ENCODE peak calls at places on chromosomes 6 and 20, in ten cellular contexts. F is colonic mucosa, L is HCT116, M is mucosa of descending colon, E is GM12865, Y is cardiac fibroblast, U is cardiac muscle cell, A is psoas muscle, J is left lung, X is AG04450. S is an unnamed sample.

GRCh38 chr20:50510706-50511401 is 671 bp downstream of the PTPN1 start:
- DNase-seq in F (peak), L (no peak), M (peak), E (no peak), Y (no peak), U (peak), A (peak), J (peak), X (no peak), S (no peak)

GRCh38 chr6:164039954-164040375 is 625.4 kb downstream of the QKI start:
- DNase-seq in F (peak), L (no peak), M (no peak), E (no peak), Y (peak), U (no peak), A (peak), J (peak), X (no peak), S (no peak)

GRCh38 chr6:80174931-80175572 is 68.6 kb downstream of the BCKDHB start:
- DNase-seq in F (no peak), L (no peak), M (no peak), E (no peak), Y (peak), U (no peak), A (no peak), J (no peak), X (no peak), S (no peak)

GRCh38 chr20:62860391-62860923 is 1.2 kb downstream of the TCFL5 start:
- DNase-seq in F (no peak), L (no peak), M (no peak), E (no peak), Y (peak), U (no peak), A (peak), J (peak), X (no peak), S (no peak)

GRCh38 chr6:32173051-32173727 is 2.7 kb downstream of the AGPAT1 start:
- DNase-seq in F (no peak), L (no peak), M (no peak), E (no peak), Y (no peak), U (no peak), A (no peak), J (no peak), X (no peak), S (no peak)

GRCh38 chr6:170344631-170345576 is 38.3 kb downstream of the FAM120B start:
- DNase-seq in F (no peak), L (peak), M (no peak), E (peak), Y (peak), U (no peak), A (no peak), J (no peak), X (no peak), S (no peak)

GRCh38 chr20:8854566-8854965 is 214.3 kb upstream of the PLCB4 start:
- DNase-seq in F (peak), L (no peak), M (peak), E (no peak), Y (peak), U (peak), A (peak), J (peak), X (peak), S (no peak)

GRCh38 chr20:47493954-47494293 is 7.8 kb upstream of the NCOA3 start:
- DNase-seq in F (peak), L (no peak), M (peak), E (peak), Y (no peak), U (no peak), A (no peak), J (no peak), X (no peak), S (no peak)

GRCh38 chr6:43278524-43279078 is 19.5 kb upstream of the SLC22A7 start:
- DNase-seq in F (peak), L (no peak), M (peak), E (no peak), Y (peak), U (no peak), A (no peak), J (no peak), X (no peak), S (no peak)

GRCh38 chr20:47792021-47792618 is 6.8 kb upstream of the SULF2 start:
- DNase-seq in F (no peak), L (no peak), M (peak), E (no peak), Y (peak), U (no peak), A (peak), J (no peak), X (peak), S (no peak)

GRCh38 chr6:158213925-158214674 is 46.0 kb downstream of the GTF2H5 start:
- DNase-seq in F (peak), L (peak), M (peak), E (peak), Y (peak), U (peak), A (peak), J (no peak), X (peak), S (no peak)

GRCh38 chr6:41552723-41553122 is 6.5 kb downstream of the FOXP4 start:
- DNase-seq in F (no peak), L (no peak), M (no peak), E (no peak), Y (no peak), U (no peak), A (no peak), J (no peak), X (no peak), S (no peak)

GRCh38 chr6:33018904-33019303 is 9.5 kb upstream of the HLA-DOA start:
- DNase-seq in F (peak), L (no peak), M (no peak), E (peak), Y (peak), U (no peak), A (peak), J (no peak), X (no peak), S (peak)

GRCh38 chr20:58224974-58225373 is 3.5 kb downstream of the ANKRD60 start:
- DNase-seq in F (no peak), L (no peak), M (no peak), E (no peak), Y (no peak), U (peak), A (no peak), J (no peak), X (no peak), S (no peak)

GRCh38 chr6:111011360-111012142 is 29.7 kb downstream of the RPF2 start:
- DNase-seq in F (no peak), L (peak), M (no peak), E (peak), Y (peak), U (peak), A (no peak), J (no peak), X (peak), S (peak)

GRCh38 chr6:4380881-4381281 is 245.5 kb upstream of the ECI2 start:
- DNase-seq in F (no peak), L (no peak), M (no peak), E (no peak), Y (peak), U (peak), A (no peak), J (no peak), X (no peak), S (no peak)

GRCh38 chr20:973785-974194 is 28.3 kb downstream of the RSPO4 start:
- DNase-seq in F (peak), L (peak), M (no peak), E (peak), Y (peak), U (peak), A (no peak), J (no peak), X (no peak), S (no peak)
- TF ChIP-seq CTCF in F (no peak), L (peak), M (no peak), E (peak), Y (peak), U (peak), A (no peak), J (peak), X (peak), S (peak)

GRCh38 chr6:30879684-30880427 is 4.5 kb upstream of the DDR1 start:
- DNase-seq in F (no peak), L (no peak), M (no peak), E (no peak), Y (no peak), U (no peak), A (no peak), J (no peak), X (no peak), S (no peak)

GRCh38 chr6:30882764-30883475 is 1.4 kb upstream of the DDR1 start:
- DNase-seq in F (peak), L (peak), M (peak), E (peak), Y (no peak), U (peak), A (no peak), J (peak), X (no peak), S (peak)

GRCh38 chr6:30880563-30881252 is 3.6 kb upstream of the DDR1 start:
- DNase-seq in F (no peak), L (no peak), M (no peak), E (no peak), Y (no peak), U (peak), A (no peak), J (no peak), X (no peak), S (no peak)

GRCh38 chr6:30881987-30882763 is 2.1 kb upstream of the DDR1 start:
- DNase-seq in F (peak), L (no peak), M (no peak), E (no peak), Y (peak), U (peak), A (no peak), J (no peak), X (peak), S (no peak)

DNA sequence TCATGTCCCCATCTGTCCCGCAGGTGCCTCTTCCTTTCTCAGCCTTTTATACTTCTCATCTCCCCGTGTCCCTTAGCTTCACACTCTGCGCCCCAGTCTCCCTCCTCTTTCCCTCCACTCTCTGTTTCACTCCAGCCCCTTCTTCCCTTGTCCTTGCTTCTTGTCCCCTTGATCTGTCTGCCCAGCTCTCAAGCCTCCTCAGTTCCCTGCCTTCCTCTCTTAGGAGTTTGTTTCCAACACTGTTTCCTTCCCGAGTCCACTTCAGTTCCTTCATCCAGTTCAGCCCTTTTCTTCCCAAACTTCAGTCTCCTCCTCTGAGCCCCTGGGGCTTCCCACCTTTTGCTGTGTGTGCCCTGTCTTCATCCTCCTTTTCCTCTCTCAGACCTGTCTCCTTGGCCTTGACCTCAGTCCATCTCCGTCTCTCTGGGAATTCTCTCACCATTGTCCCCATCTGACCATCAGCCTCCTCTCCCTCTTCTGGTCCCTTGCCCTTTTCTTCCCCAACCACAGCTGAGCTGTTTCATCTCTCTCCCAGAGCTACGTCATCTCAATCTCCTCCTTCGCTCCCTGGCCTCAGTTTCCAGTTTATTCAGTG is 2.8 kb upstream of the DDR1 start:
- DNase-seq in F (no peak), L (no peak), M (no peak), E (no peak), Y (no peak), U (no peak), A (no peak), J (no peak), X (no peak), S (no peak)
- H3K4me3 ChIP-seq in F (no peak), L (no peak), M (no peak), E (no peak), Y (no peak), U (peak), A (no peak), J (no peak), X (no peak), S (no peak)

DNA sequence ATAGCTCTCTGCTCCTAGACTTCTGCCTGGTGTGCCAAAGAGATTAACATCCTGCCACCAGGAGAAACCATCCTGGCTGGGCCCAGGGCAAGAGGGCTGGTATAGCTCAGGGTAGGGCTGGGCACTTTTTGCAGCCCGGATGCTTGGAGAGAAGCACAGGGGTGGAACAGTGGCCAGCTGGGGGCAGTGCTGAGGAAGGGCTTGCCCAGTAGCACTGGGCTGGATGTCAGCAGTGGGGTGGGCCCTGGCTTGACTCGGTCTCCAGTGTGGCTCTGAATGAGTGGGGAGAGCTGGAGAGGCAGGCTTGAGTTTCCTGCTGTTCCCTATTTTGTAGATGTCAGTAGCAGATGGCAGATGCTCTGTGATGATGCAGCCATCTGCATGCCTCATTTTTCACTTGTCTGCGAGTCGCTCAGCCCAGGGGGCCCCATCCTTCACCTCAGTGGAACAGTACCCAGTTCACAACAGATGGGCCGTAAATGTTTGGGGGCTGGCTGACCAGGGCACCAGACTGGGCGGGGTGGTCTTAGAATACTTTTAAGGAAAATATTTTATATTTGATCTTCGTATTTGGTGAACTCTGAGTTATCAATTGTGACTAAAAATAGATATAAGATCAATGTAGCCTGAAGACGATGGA is 56.4 kb upstream of the TULP1 start:
- DNase-seq in F (peak), L (no peak), M (peak), E (peak), Y (peak), U (no peak), A (peak), J (peak), X (no peak), S (peak)
- TF ChIP-seq CTCF in F (peak), L (peak), M (no peak), E (peak), Y (peak), U (peak), A (peak), J (no peak), X (peak), S (peak)

GRCh38 chr6:36599791-36600209 is 5.6 kb downstream of the SRSF3 start:
- DNase-seq in F (no peak), L (no peak), M (peak), E (no peak), Y (peak), U (peak), A (peak), J (no peak), X (no peak), S (no peak)
- H3K4me3 ChIP-seq in F (no peak), L (no peak), M (no peak), E (no peak), Y (peak), U (no peak), A (peak), J (no peak), X (peak), S (peak)

DNA sequence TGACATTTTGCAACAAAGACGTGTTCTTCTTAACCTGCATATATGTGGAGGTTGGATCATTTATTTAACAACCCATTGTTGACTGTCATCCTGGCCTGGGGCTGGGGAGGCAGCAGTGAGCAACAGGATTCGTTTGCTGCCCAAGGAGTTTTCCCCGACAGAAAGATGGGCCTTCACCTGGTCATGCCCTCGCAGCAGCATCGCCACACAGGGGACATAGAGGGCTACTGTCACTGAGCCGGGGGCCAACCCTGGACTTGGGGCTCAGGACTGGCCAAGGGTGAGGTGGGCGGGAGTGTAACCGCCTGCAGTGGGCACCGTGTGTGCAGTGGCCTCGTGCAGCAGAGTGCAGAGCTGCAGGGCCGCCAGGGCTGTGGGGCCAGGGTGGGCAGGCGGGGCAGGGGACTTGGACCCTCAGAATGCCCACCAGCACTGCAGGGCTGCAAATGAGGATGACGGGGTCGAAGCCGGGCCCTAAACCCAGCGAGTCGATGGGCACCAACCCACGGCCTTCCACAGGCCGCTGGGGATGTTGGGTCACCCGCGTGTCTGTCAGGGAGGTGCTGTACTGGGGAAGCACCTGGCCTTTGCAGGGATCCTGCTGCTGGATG is 11.8 kb downstream of the DUSP22 start:
- DNase-seq in F (no peak), L (no peak), M (no peak), E (peak), Y (no peak), U (no peak), A (no peak), J (peak), X (no peak), S (no peak)
- TF ChIP-seq CTCF in F (no peak), L (peak), M (no peak), E (peak), Y (no peak), U (no peak), A (no peak), J (no peak), X (peak), S (peak)

GRCh38 chr6:27544612-27545260 is 71.8 kb upstream of the ZNF184 start:
- DNase-seq in F (no peak), L (no peak), M (no peak), E (no peak), Y (peak), U (no peak), A (no peak), J (no peak), X (no peak), S (no peak)

GRCh38 chr6:27545271-27546046 is 72.6 kb upstream of the ZNF184 start:
- DNase-seq in F (peak), L (peak), M (no peak), E (peak), Y (peak), U (peak), A (no peak), J (no peak), X (peak), S (peak)

GRCh38 chr6:27546522-27546921 is 73.6 kb upstream of the ZNF184 start:
- DNase-seq in F (no peak), L (no peak), M (no peak), E (no peak), Y (no peak), U (no peak), A (no peak), J (no peak), X (no peak), S (no peak)

GRCh38 chr6:27550692-27551091 is 77.8 kb upstream of the ZNF184 start:
- DNase-seq in F (no peak), L (no peak), M (no peak), E (no peak), Y (no peak), U (no peak), A (no peak), J (no peak), X (no peak), S (no peak)

DNA sequence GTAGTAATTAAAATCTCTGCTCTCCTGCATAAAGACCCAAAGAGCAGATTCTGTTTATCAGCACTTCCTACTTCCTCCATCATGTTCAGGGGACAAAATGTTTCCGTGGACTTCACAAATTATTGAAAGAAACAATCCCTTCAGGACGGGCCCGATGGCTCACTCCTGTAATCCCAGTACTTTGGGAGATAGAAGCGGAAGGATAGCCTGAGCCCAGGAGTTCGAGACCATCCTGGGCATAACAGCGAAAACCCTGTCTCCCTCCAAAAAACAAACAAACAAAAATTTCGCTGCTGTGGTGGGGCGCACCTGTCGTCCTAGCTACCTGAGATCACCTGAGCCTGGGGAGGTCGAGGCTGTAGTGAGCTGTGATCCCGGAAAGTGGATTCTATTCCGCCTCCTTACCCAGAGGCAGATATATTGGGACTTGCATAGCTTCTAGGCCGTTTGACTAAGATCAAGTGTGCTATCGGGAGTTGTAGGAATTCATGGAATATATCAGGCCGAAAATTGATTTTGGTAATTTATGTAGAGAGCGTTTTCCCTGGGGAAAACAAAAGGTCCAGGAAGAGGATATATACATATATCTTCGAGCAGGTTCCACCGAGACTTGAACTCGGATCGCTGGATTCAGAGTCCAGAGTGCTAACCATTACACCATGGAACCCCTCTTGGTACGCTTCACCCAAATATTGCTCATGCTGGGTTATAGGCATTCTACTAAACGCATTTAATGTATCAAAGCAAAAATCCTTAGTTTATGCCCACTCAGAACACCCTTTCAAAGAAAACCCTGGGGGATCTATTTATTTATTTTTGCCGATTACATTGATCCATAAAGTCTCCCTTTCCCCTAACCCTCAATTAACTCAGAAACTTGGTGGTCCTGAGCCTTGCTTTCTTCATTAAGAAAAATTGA is 74.5 kb upstream of the ZNF184 start:
- DNase-seq in F (peak), L (peak), M (no peak), E (peak), Y (peak), U (peak), A (no peak), J (no peak), X (peak), S (no peak)
- H3K4me3 ChIP-seq in F (no peak), L (peak), M (no peak), E (peak), Y (peak), U (peak), A (no peak), J (no peak), X (peak), S (peak)

GRCh38 chr20:36549628-36549941 is 8.3 kb downstream of the MYL9 start:
- DNase-seq in F (no peak), L (no peak), M (no peak), E (no peak), Y (no peak), U (no peak), A (no peak), J (no peak), X (no peak), S (no peak)

GRCh38 chr20:36546111-36546736 is 4.9 kb downstream of the MYL9 start:
- DNase-seq in F (no peak), L (no peak), M (no peak), E (no peak), Y (no peak), U (no peak), A (peak), J (no peak), X (no peak), S (no peak)

GRCh38 chr20:36548704-36549627 is 7.6 kb downstream of the MYL9 start:
- DNase-seq in F (no peak), L (no peak), M (no peak), E (no peak), Y (no peak), U (no peak), A (peak), J (no peak), X (no peak), S (no peak)

GRCh38 chr20:36547186-36548005 is 6.1 kb downstream of the MYL9 start:
- DNase-seq in F (no peak), L (no peak), M (no peak), E (no peak), Y (no peak), U (no peak), A (no peak), J (no peak), X (no peak), S (no peak)

DNA sequence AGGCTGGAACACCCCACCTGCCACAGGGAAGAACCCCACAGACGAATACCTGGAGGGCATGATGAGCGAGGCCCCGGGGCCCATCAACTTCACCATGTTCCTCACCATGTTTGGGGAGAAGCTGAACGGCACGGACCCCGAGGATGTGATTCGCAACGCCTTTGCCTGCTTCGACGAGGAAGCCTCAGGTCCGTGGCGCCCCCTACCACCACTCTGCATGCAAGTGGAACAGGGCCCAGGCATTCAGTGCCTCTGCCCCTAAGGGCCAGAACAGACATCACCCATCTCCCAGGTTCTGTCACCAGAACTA is 6.6 kb downstream of the MYL9 start:
- DNase-seq in F (no peak), L (no peak), M (no peak), E (no peak), Y (no peak), U (peak), A (peak), J (no peak), X (no peak), S (no peak)
- TF ChIP-seq CTCF in F (no peak), L (peak), M (no peak), E (no peak), Y (peak), U (peak), A (no peak), J (no peak), X (peak), S (no peak)

S was measured in GM06990.